ENCODE peak calls at places on chromosomes 6 and 20, in four cellular contexts. J, X, T and P are unnamed samples.

GRCh38 chr6:136607204-136607931 is 57.1 kb upstream of the MAP7 start:
- DNase-seq in T (no peak), X (no peak), J (peak), P (no peak)

GRCh38 chr6:168058691-168059551 is 20.1 kb downstream of the FRMD1 start:
- DNase-seq in X (no peak), T (no peak), J (no peak), P (no peak)

GRCh38 chr6:56072856-56073255 is 174.5 kb downstream of the COL21A1 start:
- DNase-seq in X (no peak), J (peak), T (no peak), P (no peak)

GRCh38 chr20:21618697-21619421 is 86.6 kb upstream of the PAX1 start:
- DNase-seq in T (no peak), J (no peak), X (no peak), P (no peak)

GRCh38 chr6:53532061-53532797 is 12.7 kb downstream of the GCLC start:
- DNase-seq in J (no peak), T (no peak), X (no peak), P (no peak)

GRCh38 chr6:112365952-112366351 is 18.8 kb downstream of the RFPL4B start:
- DNase-seq in X (no peak), J (no peak), T (no peak), P (no peak)

GRCh38 chr6:22821664-22822320 is 252.4 kb downstream of the HDGFL1 start:
- DNase-seq in T (no peak), X (no peak), J (peak), P (no peak)

GRCh38 chr20:61877331-61877730 is 188.3 kb downstream of the TAF4 start:
- DNase-seq in T (no peak), X (no peak), J (no peak), P (no peak)

GRCh38 chr6:3316363-3316762 is 57.6 kb downstream of the PSMG4 start:
- DNase-seq in J (no peak), X (no peak), T (no peak), P (peak)